ENCODE peak calls at places on chromosome X, in ten cellular contexts. N, O, Y, F, H, K, Z, W, P and G are unnamed samples.

GRCh38 chrX:115616943-115617563 is 56.1 kb downstream of the PLS3 start:
- DNase-seq in N (no peak), O (no peak), Y (no peak), F (no peak), H (no peak), K (peak; percentile 18), Z (peak; percentile 65), W (no peak), P (no peak), G (peak; percentile 76)

GRCh38 chrX:82742351-82742750 is 765.7 kb upstream of the POU3F4 start:
- DNase-seq in N (no peak), O (no peak), Y (no peak), F (no peak), H (no peak), K (no peak), Z (no peak), W (no peak), P (no peak), G (no peak)

GRCh38 chrX:51876441-51876840 is 17.0 kb upstream of the MAGED1 start:
- DNase-seq in N (no peak), O (no peak), Y (no peak), F (no peak), H (no peak), K (no peak), Z (no peak), W (no peak), P (no peak), G (no peak)

GRCh38 chrX:72620550-72621145 is 48.0 kb upstream of the HDAC8 start:
- DNase-seq in N (no peak), O (peak; percentile 43), Y (peak; percentile 53), F (peak; percentile 45), H (no peak), K (no peak), Z (peak; percentile 82), W (no peak), P (no peak), G (peak; percentile 46)

GRCh38 chrX:139766545-139766983 is 58.6 kb upstream of the MCF2 start:
- DNase-seq in N (no peak), O (no peak), Y (no peak), F (no peak), H (no peak), K (no peak), Z (no peak), W (peak; percentile 5), P (no peak), G (no peak)

GRCh38 chrX:30906726-30907125 is 17.7 kb upstream of the TAB3 start:
- DNase-seq in N (no peak), O (no peak), Y (no peak), F (no peak), H (no peak), K (no peak), Z (peak; percentile 85), W (no peak), P (no peak), G (no peak)

GRCh38 chrX:40719731-40720130 is 15.6 kb downstream of the MED14 start:
- DNase-seq in N (no peak), O (no peak), Y (no peak), F (no peak), H (no peak), K (no peak), Z (no peak), W (no peak), P (no peak), G (no peak)

GRCh38 chrX:41889317-41890025 is 33.9 kb downstream of the CASK start:
- DNase-seq in N (no peak), O (no peak), Y (no peak), F (no peak), H (no peak), K (no peak), Z (peak; percentile 27), W (no peak), P (no peak), G (no peak)

GRCh38 chrX:15564981-15565579 is 35.7 kb downstream of the ACE2 start:
- DNase-seq in N (peak; percentile 2), O (peak; percentile 73), Y (peak; percentile 15), F (peak; percentile 56), H (peak; percentile 17), K (peak; percentile 9), Z (peak; percentile 71), W (no peak), P (peak; percentile 56), G (peak; percentile 70)

GRCh38 chrX:40175416-40176255 is 77.9 kb upstream of the BCOR start:
- DNase-seq in N (no peak), O (peak; percentile 92), Y (no peak), F (no peak), H (peak; percentile 47), K (peak; percentile 88), Z (peak; percentile 52), W (peak; percentile 67), P (peak; percentile 46), G (peak; percentile 85)